ENCODE peak calls at places on chromosomes 7 and 10, in six cellular contexts. F is IMR-90, N is neuronal stem cell, Y is mesenchymal stem cell, D is H9, Q is H1. W is an unnamed sample. For H3K9me3, the result is how much of the 10 kb centered on the place peaks cover.

GRCh38 chr10:32210306-32211045 is 136.5 kb downstream of the EPC1 start:
- DNase-seq in F (peak), N (no peak), Y (peak), D (peak), Q (peak), W (peak)

GRCh38 chr7:122364761-122365280 is 60.3 kb upstream of the FEZF1 start:
- DNase-seq in F (no peak), N (no peak), Y (no peak), D (no peak), Q (no peak), W (no peak)

GRCh38 chr10:29922904-29923303 is 136.5 kb downstream of the JCAD start:
- DNase-seq in F (no peak), N (no peak), Y (no peak), D (no peak), Q (no peak), W (peak)

GRCh38 chr10:61779950-61780659 is 117.4 kb downstream of the CABCOCO1 start:
- DNase-seq in F (peak), N (no peak), Y (peak), D (no peak), Q (no peak), W (no peak)

GRCh38 chr7:116802784-116803183 is 59.6 kb upstream of the CAPZA2 start:
- DNase-seq in F (peak), N (peak), Y (peak), D (no peak), Q (no peak), W (peak)

GRCh38 chr10:33332183-33333031 is 2.1 kb downstream of the NRP1 start:
- DNase-seq in F (peak), N (no peak), Y (peak), D (no peak), Q (no peak), W (peak)

GRCh38 chr10:76428541-76429330 is 997.3 kb downstream of the LRMDA start:
- DNase-seq in F (peak), N (no peak), Y (peak), D (no peak), Q (no peak), W (no peak)

GRCh38 chr7:1669954-1670893 is at the start of gene ELFN1:
- DNase-seq in F (peak), N (peak), Y (no peak), D (peak), Q (peak), W (no peak)

GRCh38 chr10:82981137-82981723 is 1106.2 kb downstream of the NRG3 start:
- DNase-seq in F (peak), N (no peak), Y (peak), D (no peak), Q (no peak), W (no peak)

GRCh38 chr10:17273403-17273802 is 45.4 kb downstream of the VIM start:
- DNase-seq in F (peak), N (no peak), Y (peak), D (no peak), Q (no peak), W (no peak)

GRCh38 chr10:121573541-121573941 is 24.7 kb downstream of the FGFR2 start:
- DNase-seq in F (no peak), N (no peak), Y (no peak), D (no peak), Q (no peak), W (no peak)

GRCh38 chr10:116815641-116816415 is 33.5 kb upstream of the ENO4 start:
- DNase-seq in F (peak), N (no peak), Y (no peak), D (no peak), Q (no peak), W (no peak)

GRCh38 chr10:79487296-79488194 is 24.8 kb upstream of the EIF5AL1 start:
- DNase-seq in F (peak), N (peak), Y (peak), D (peak), Q (peak), W (peak)

GRCh38 chr7:96314402-96315108 is 7.3 kb downstream of the SLC25A13 start:
- DNase-seq in F (peak), N (no peak), Y (no peak), D (no peak), Q (no peak), W (peak)

GRCh38 chr10:86664370-86665217 is 3.7 kb upstream of the LDB3 start:
- DNase-seq in F (no peak), N (no peak), Y (no peak), D (no peak), Q (no peak), W (no peak)

GRCh38 chr10:116247701-116248100 is 25.3 kb downstream of the GFRA1 start:
- DNase-seq in F (peak), N (no peak), Y (peak), D (no peak), Q (no peak), W (no peak)

GRCh38 chr10:99387071-99387470 is 43.4 kb downstream of the GOT1 start:
- DNase-seq in F (no peak), N (no peak), Y (no peak), D (no peak), Q (no peak), W (no peak)

GRCh38 chr7:80411621-80412020 is 100.2 kb downstream of the GNAT3 start:
- DNase-seq in F (peak), N (no peak), Y (peak), D (no peak), Q (no peak), W (no peak)

GRCh38 chr7:105862770-105863169 is 13.6 kb downstream of the ATXN7L1 start:
- DNase-seq in F (no peak), N (no peak), Y (no peak), D (no peak), Q (no peak), W (no peak)

GRCh38 chr7:158744070-158744469 is 39.5 kb upstream of the NCAPG2 start:
- DNase-seq in F (no peak), N (no peak), Y (no peak), D (no peak), Q (no peak), W (no peak)

GRCh38 chr7:37982423-37982822 is 62.0 kb downstream of the EPDR1 start:
- DNase-seq in F (no peak), N (no peak), Y (no peak), D (no peak), Q (no peak), W (no peak)

GRCh38 chr10:83050815-83051214 is 1088.5 kb upstream of the GHITM start:
- DNase-seq in F (no peak), N (no peak), Y (no peak), D (no peak), Q (no peak), W (no peak)

GRCh38 chr10:25028711-25029110 is 12.3 kb downstream of the THNSL1 start:
- DNase-seq in F (peak), N (no peak), Y (no peak), D (no peak), Q (no peak), W (no peak)

GRCh38 chr7:41855798-41856197 is 152.9 kb upstream of the INHBA start:
- DNase-seq in F (peak), N (no peak), Y (no peak), D (no peak), Q (no peak), W (no peak)

GRCh38 chr10:14086596-14086995 is 244.1 kb downstream of the FRMD4A start:
- DNase-seq in F (peak), N (no peak), Y (peak), D (no peak), Q (no peak), W (no peak)

GRCh38 chr10:114319406-114320248 is 80.6 kb downstream of the VWA2 start:
- DNase-seq in F (no peak), N (no peak), Y (no peak), D (no peak), Q (no peak), W (no peak)

GRCh38 chr10:132836832-132837540 is 51.0 kb upstream of the NKX6-2 start:
- DNase-seq in F (peak), N (peak), Y (no peak), D (peak), Q (peak), W (no peak)

GRCh38 chr7:122556873-122557542 is 141.9 kb downstream of the RNF133 start:
- DNase-seq in F (no peak), N (peak), Y (no peak), D (no peak), Q (no peak), W (no peak)

GRCh38 chr10:71990706-71991269 is 26.6 kb downstream of the CHST3 start:
- DNase-seq in F (no peak), N (no peak), Y (no peak), D (no peak), Q (no peak), W (no peak)

GRCh38 chr7:155484483-155485399 is 26.8 kb downstream of the EN2 start:
- DNase-seq in F (no peak), N (no peak), Y (no peak), D (no peak), Q (no peak), W (no peak)

GRCh38 chr7:132475669-132476116 is 100.6 kb downstream of the PLXNA4 start:
- DNase-seq in F (no peak), N (peak), Y (no peak), D (peak), Q (no peak), W (no peak)

GRCh38 chr10:45154481-45154880 is 153.8 kb downstream of the ZNF22 start:
- DNase-seq in F (peak), N (no peak), Y (no peak), D (no peak), Q (no peak), W (no peak)

GRCh38 chr10:113753020-113753692 is 1.7 kb downstream of the PLEKHS1 start:
- DNase-seq in F (peak), N (no peak), Y (no peak), D (no peak), Q (no peak), W (no peak)

GRCh38 chr7:4845740-4846142 is 16.1 kb downstream of the PAPOLB start:
- DNase-seq in F (no peak), N (peak), Y (no peak), D (peak), Q (peak), W (no peak)

GRCh38 chr10:3067045-3067858 is at the start of gene PFKP:
- DNase-seq in F (no peak), N (no peak), Y (peak), D (peak), Q (no peak), W (peak)

DNA sequence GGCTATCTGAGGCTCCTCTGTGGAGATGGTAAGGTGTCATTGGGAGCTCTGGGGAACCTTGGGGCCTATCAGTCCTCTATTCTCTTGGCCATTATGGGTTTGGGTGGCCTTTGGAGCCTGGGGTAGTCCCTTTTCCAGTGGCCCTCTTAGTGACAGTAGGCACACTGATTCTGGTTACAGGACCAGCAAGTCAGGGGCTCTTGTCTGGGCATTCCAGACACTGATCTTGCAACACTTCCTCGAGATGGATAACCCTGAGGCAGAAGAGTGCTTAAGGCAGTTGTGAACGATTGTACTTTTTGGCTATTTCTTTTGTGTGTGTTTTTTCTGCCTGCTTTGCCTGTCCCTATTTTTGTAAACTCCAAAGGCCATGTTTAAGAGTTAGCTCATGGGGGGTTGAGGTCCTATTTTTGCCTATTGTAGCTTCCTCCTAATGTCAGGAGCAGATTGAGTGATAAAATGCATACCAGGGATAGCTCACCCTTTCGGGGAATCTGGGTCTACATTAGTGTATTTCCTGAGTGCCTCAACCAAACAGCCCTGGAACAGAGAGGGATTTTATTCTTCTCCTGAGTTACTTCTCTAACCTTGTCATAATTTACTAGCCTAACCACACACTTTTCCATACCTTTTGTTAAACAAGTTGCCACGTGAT is 61.2 kb downstream of the PRKAR2B start:
- DNase-seq in F (no peak), N (no peak), Y (peak), D (no peak), Q (no peak), W (peak)
- H3K14ac ChIP-seq in F (no peak), N (no peak), Y (no peak), D (no peak), Q (no peak), W (peak)

GRCh38 chr7:107123392-107123791 is 45.4 kb upstream of the HBP1 start:
- DNase-seq in F (no peak), N (no peak), Y (no peak), D (no peak), Q (no peak), W (no peak)

GRCh38 chr7:107118109-107118900 is 50.5 kb upstream of the HBP1 start:
- DNase-seq in F (peak), N (no peak), Y (peak), D (no peak), Q (no peak), W (peak)

GRCh38 chr7:107122483-107122882 is 46.3 kb upstream of the HBP1 start:
- DNase-seq in F (peak), N (no peak), Y (peak), D (no peak), Q (no peak), W (no peak)

GRCh38 chr7:107115762-107116540 is 52.9 kb upstream of the HBP1 start:
- DNase-seq in F (no peak), N (no peak), Y (no peak), D (no peak), Q (no peak), W (peak)

DNA sequence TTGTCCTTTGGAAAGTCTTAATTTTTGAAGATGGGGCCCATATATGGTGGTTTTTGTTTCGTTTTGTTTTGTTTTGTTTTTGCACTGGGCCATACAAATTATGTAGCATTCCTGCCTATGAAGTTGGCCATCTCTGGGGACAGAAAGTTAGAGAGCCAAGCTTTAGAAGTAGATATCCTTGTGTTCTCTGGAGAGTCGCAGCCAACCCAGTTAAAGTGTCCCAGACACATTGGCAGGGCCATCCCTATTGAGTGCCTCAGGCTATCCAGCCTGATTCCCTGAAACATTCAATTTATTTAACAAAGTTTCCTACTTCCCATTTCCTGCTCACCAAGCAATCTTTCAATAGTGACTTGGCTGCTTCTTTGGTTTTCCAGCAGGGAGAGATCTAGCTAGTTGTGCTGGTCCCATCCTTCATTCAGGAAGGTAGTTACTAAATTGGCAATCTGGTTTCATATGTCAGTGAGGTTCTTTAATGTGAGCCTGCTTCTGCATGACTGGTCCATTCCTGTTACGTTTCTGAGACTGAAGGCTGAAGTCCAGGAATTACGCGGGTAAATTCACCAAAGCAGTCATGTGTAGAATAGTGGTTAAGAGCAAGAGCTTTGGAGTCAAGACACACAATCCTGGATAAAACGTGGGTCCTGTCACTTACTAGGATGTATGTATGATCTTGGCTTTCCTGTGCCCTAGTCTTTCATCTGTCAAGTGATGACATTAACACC is 49.3 kb upstream of the HBP1 start:
- DNase-seq in F (no peak), N (no peak), Y (no peak), D (no peak), Q (no peak), W (no peak)
- H3K9me3 ChIP-seq in F (under half), N (under half), Y (under half), D (under half), Q (under half), W (under half)

DNA sequence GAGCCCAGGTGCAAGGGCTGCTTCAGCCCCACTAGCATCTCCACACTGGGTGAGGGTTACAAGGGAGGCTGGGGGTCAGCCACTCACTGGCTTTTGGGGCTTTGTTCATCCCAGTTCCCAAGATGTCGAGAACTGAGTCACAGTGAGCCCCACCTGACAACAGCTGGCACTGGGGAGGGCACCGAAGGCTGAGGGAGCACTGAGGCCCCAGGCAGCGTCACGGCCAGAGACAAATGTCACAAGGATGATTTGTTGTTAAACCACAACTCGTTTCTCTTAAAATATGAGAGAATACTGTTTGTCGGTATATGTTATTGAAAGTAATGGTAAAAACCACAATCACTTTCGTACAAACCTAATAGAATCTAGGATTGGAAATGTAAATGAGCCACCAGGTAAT is 219.9 kb downstream of the CELF2 start:
- DNase-seq in F (no peak), N (no peak), Y (no peak), D (no peak), Q (no peak), W (no peak)
- H3K14ac ChIP-seq in F (no peak), N (no peak), Y (no peak), D (peak), Q (no peak), W (no peak)

GRCh38 chr7:130756316-130756715 is 22.3 kb upstream of the KLF14 start:
- DNase-seq in F (no peak), N (no peak), Y (no peak), D (no peak), Q (no peak), W (no peak)

GRCh38 chr7:130758429-130759056 is 24.5 kb upstream of the KLF14 start:
- DNase-seq in F (peak), N (peak), Y (peak), D (no peak), Q (no peak), W (peak)
- H3K9me3 ChIP-seq in F (under half), N (under half), Y (under half), D (under half), Q (under half), W (under half)

GRCh38 chr7:24059775-24060174 is 224.2 kb upstream of the NPY start:
- DNase-seq in F (no peak), N (no peak), Y (no peak), D (peak), Q (no peak), W (peak)
- H3K14ac ChIP-seq in F (no peak), N (no peak), Y (no peak), D (no peak), Q (no peak), W (peak)